ENCODE peak calls at places on chromosomes 6 and 20, in eight cellular contexts. One of them, this sample, is unnamed.
A peak's percentile ranks its signal among the peaks of the same experiment; 100 is the strongest.

GRCh38 chr6:19587238-19587942 is 249.8 kb upstream of the ID4 start:
- DNase-seq in cardiac fibroblast: no peak
- DNase-seq in CD8-positive, alpha-beta T cell: no peak
- DNase-seq in fibroblast of lung: no peak
- DNase-seq in lower lobe of right lung: no peak
- DNase-seq in HCT116: no peak
- DNase-seq in heart left ventricle: no peak
- DNase-seq in testis: no peak
- DNase-seq in this sample: no peak

GRCh38 chr20:45817652-45818194 is 5.3 kb downstream of the UBE2C start:
- DNase-seq in HCT116: no peak
- DNase-seq in testis: no peak
- DNase-seq in fibroblast of lung: peak; percentile 85
- DNase-seq in CD8-positive, alpha-beta T cell: no peak
- DNase-seq in heart left ventricle: no peak
- DNase-seq in lower lobe of right lung: no peak
- DNase-seq in cardiac fibroblast: peak; percentile 75
- DNase-seq in this sample: peak; percentile 51

GRCh38 chr20:297925-298754 is 770 bp downstream of the ZCCHC3 start:
- DNase-seq in testis: peak; percentile 60
- DNase-seq in CD8-positive, alpha-beta T cell: peak; percentile 58
- DNase-seq in cardiac fibroblast: peak; percentile 77
- DNase-seq in HCT116: no peak
- DNase-seq in fibroblast of lung: peak; percentile 74
- DNase-seq in heart left ventricle: peak; percentile 80
- DNase-seq in lower lobe of right lung: peak; percentile 85
- DNase-seq in this sample: no peak

GRCh38 chr6:166286831-166287271 is 21.3 kb downstream of the PRR18 start:
- DNase-seq in HCT116: no peak
- DNase-seq in testis: no peak
- DNase-seq in fibroblast of lung: no peak
- DNase-seq in cardiac fibroblast: no peak
- DNase-seq in CD8-positive, alpha-beta T cell: no peak
- DNase-seq in heart left ventricle: no peak
- DNase-seq in lower lobe of right lung: no peak
- DNase-seq in this sample: no peak

GRCh38 chr20:17870063-17870740 is 98.4 kb downstream of the SNX5 start:
- DNase-seq in cardiac fibroblast: peak; percentile 63
- DNase-seq in CD8-positive, alpha-beta T cell: no peak
- DNase-seq in lower lobe of right lung: no peak
- DNase-seq in testis: no peak
- DNase-seq in heart left ventricle: no peak
- DNase-seq in HCT116: no peak
- DNase-seq in fibroblast of lung: peak; percentile 42
- DNase-seq in this sample: no peak

GRCh38 chr6:71851214-71851613 is 35.1 kb upstream of the RIMS1 start:
- DNase-seq in heart left ventricle: no peak
- DNase-seq in lower lobe of right lung: no peak
- DNase-seq in HCT116: no peak
- DNase-seq in testis: no peak
- DNase-seq in fibroblast of lung: peak; percentile 9
- DNase-seq in cardiac fibroblast: no peak
- DNase-seq in CD8-positive, alpha-beta T cell: no peak
- DNase-seq in this sample: no peak

GRCh38 chr20:43949741-43950618 is 35.3 kb downstream of the TOX2 start:
- DNase-seq in cardiac fibroblast: peak; percentile 37
- DNase-seq in lower lobe of right lung: peak; percentile 66
- DNase-seq in fibroblast of lung: no peak
- DNase-seq in testis: no peak
- DNase-seq in CD8-positive, alpha-beta T cell: peak; percentile 82
- DNase-seq in heart left ventricle: peak; percentile 38
- DNase-seq in HCT116: no peak
- DNase-seq in this sample: no peak

GRCh38 chr6:30647039-30647801 is at the start of gene C6orf136:
- DNase-seq in CD8-positive, alpha-beta T cell: peak; percentile 94
- DNase-seq in lower lobe of right lung: peak; percentile 89
- DNase-seq in testis: peak; percentile 77
- DNase-seq in cardiac fibroblast: peak; percentile 96
- DNase-seq in HCT116: peak; percentile 87
- DNase-seq in heart left ventricle: peak; percentile 95
- DNase-seq in fibroblast of lung: peak; percentile 92
- DNase-seq in this sample: no peak

GRCh38 chr6:13368716-13369115 is 40.4 kb upstream of the TBC1D7 start:
- DNase-seq in testis: no peak
- DNase-seq in CD8-positive, alpha-beta T cell: no peak
- DNase-seq in lower lobe of right lung: no peak
- DNase-seq in fibroblast of lung: no peak
- DNase-seq in HCT116: no peak
- DNase-seq in heart left ventricle: no peak
- DNase-seq in cardiac fibroblast: no peak
- DNase-seq in this sample: no peak

DNA sequence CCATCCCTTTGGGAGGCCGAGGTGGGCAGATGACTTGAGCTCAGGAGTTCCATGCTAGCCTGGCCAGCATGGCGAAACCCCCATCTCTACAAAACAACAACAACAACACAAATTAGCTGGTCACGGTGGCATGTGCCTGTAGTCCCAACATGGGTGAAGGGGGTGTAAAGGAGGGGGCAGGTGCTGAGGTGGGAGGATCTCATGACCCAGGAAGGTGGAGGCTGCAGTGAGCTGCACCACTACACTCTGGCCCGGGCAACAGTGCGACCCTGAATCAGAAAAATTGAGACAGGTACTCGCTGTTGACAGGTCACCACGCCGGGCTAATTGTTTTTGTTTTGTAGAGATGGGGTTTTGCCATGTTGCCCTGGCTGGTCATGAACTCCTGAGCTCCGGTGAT is 4.2 kb downstream of the SCAF8 start:
- DNase-seq in testis: no peak
- DNase-seq in fibroblast of lung: no peak
- DNase-seq in CD8-positive, alpha-beta T cell: no peak
- DNase-seq in lower lobe of right lung: no peak
- DNase-seq in HCT116: no peak
- DNase-seq in heart left ventricle: no peak
- DNase-seq in cardiac fibroblast: no peak
- DNase-seq in this sample: no peak
- H3K4me3 ChIP-seq in testis: no peak overlapping the region
- H3K4me3 ChIP-seq in fibroblast of lung: no peak overlapping the region
- H3K4me3 ChIP-seq in CD8-positive, alpha-beta T cell: no peak overlapping the region
- H3K4me3 ChIP-seq in lower lobe of right lung: no peak overlapping the region
- H3K4me3 ChIP-seq in HCT116: no peak overlapping the region
- H3K4me3 ChIP-seq in heart left ventricle: no peak overlapping the region
- H3K4me3 ChIP-seq in cardiac fibroblast: no peak overlapping the region
- H3K4me3 ChIP-seq in this sample: no peak overlapping the region

GRCh38 chr20:32483351-32484220 is 101.5 kb downstream of the NOL4L start:
- DNase-seq in heart left ventricle: peak; percentile 71
- DNase-seq in cardiac fibroblast: peak; percentile 76
- DNase-seq in fibroblast of lung: peak; percentile 65
- DNase-seq in lower lobe of right lung: peak; percentile 80
- DNase-seq in testis: peak; percentile 69
- DNase-seq in CD8-positive, alpha-beta T cell: peak; percentile 70
- DNase-seq in HCT116: peak; percentile 3
- DNase-seq in this sample: peak; percentile 37
- TF ChIP-seq CTCF in heart left ventricle: no peak
- TF ChIP-seq CTCF in cardiac fibroblast: no peak
- TF ChIP-seq CTCF in fibroblast of lung: no peak
- TF ChIP-seq CTCF in lower lobe of right lung: no peak
- TF ChIP-seq CTCF in testis: no peak
- TF ChIP-seq CTCF in CD8-positive, alpha-beta T cell: no peak
- TF ChIP-seq CTCF in HCT116: no peak
- TF ChIP-seq CTCF in this sample: no peak

GRCh38 chr6:98039443-98039842 is 756.4 kb upstream of the MMS22L start:
- DNase-seq in fibroblast of lung: no peak
- DNase-seq in HCT116: no peak
- DNase-seq in CD8-positive, alpha-beta T cell: no peak
- DNase-seq in testis: no peak
- DNase-seq in heart left ventricle: no peak
- DNase-seq in lower lobe of right lung: no peak
- DNase-seq in cardiac fibroblast: no peak
- DNase-seq in this sample: no peak

GRCh38 chr6:98041072-98041471 is 758.1 kb upstream of the MMS22L start:
- DNase-seq in lower lobe of right lung: no peak
- DNase-seq in heart left ventricle: no peak
- DNase-seq in HCT116: no peak
- DNase-seq in fibroblast of lung: no peak
- DNase-seq in testis: no peak
- DNase-seq in CD8-positive, alpha-beta T cell: no peak
- DNase-seq in cardiac fibroblast: no peak
- DNase-seq in this sample: no peak

GRCh38 chr6:98039876-98040605 is 757.0 kb upstream of the MMS22L start:
- DNase-seq in CD8-positive, alpha-beta T cell: no peak
- DNase-seq in lower lobe of right lung: no peak
- DNase-seq in cardiac fibroblast: peak; percentile 16
- DNase-seq in heart left ventricle: no peak
- DNase-seq in fibroblast of lung: peak; percentile 0
- DNase-seq in testis: no peak
- DNase-seq in HCT116: no peak
- DNase-seq in this sample: no peak

GRCh38 chr6:98044168-98044567 is 761.2 kb upstream of the MMS22L start:
- DNase-seq in testis: no peak
- DNase-seq in HCT116: no peak
- DNase-seq in lower lobe of right lung: no peak
- DNase-seq in CD8-positive, alpha-beta T cell: no peak
- DNase-seq in cardiac fibroblast: no peak
- DNase-seq in fibroblast of lung: no peak
- DNase-seq in heart left ventricle: no peak
- DNase-seq in this sample: no peak

DNA sequence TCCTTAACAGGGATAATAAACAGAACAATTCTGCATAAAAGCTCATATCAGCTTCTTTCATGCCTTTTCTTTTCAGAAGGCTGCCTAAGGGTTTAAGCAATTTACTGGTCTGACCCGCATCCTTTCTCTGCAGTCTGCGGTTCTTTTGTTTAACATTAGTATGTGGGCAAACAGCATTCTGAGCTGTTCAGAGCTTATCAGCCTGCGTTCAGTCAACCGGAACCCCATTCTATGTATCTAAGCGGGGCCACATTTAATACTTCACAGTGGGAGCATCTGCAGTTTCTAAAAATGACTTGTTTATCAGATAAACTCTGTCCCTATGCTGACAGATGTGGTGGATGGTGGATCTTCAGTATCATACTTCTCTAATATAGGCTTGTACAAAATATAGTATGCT is 758.9 kb upstream of the MMS22L start:
- DNase-seq in cardiac fibroblast: no peak
- DNase-seq in heart left ventricle: no peak
- DNase-seq in lower lobe of right lung: no peak
- DNase-seq in fibroblast of lung: no peak
- DNase-seq in testis: no peak
- DNase-seq in HCT116: no peak
- DNase-seq in CD8-positive, alpha-beta T cell: no peak
- DNase-seq in this sample: no peak
- H3K4me3 ChIP-seq in cardiac fibroblast: no peak overlapping the region
- H3K4me3 ChIP-seq in heart left ventricle: no peak overlapping the region
- H3K4me3 ChIP-seq in lower lobe of right lung: no peak overlapping the region
- H3K4me3 ChIP-seq in fibroblast of lung: no peak overlapping the region
- H3K4me3 ChIP-seq in testis: no peak overlapping the region
- H3K4me3 ChIP-seq in HCT116: no peak overlapping the region
- H3K4me3 ChIP-seq in CD8-positive, alpha-beta T cell: no peak overlapping the region
- H3K4me3 ChIP-seq in this sample: no peak overlapping the region

GRCh38 chr6:17910178-17910577 is 77.3 kb downstream of the KIF13A start:
- DNase-seq in fibroblast of lung: peak; percentile 27
- DNase-seq in CD8-positive, alpha-beta T cell: no peak
- DNase-seq in HCT116: no peak
- DNase-seq in testis: no peak
- DNase-seq in heart left ventricle: no peak
- DNase-seq in lower lobe of right lung: no peak
- DNase-seq in cardiac fibroblast: no peak
- DNase-seq in this sample: no peak

GRCh38 chr6:17904491-17905120 is 82.8 kb downstream of the KIF13A start:
- DNase-seq in heart left ventricle: no peak
- DNase-seq in fibroblast of lung: peak; percentile 81
- DNase-seq in lower lobe of right lung: no peak
- DNase-seq in CD8-positive, alpha-beta T cell: no peak
- DNase-seq in testis: no peak
- DNase-seq in cardiac fibroblast: no peak
- DNase-seq in HCT116: no peak
- DNase-seq in this sample: no peak

GRCh38 chr6:17908831-17909230 is 78.6 kb downstream of the KIF13A start:
- DNase-seq in CD8-positive, alpha-beta T cell: no peak
- DNase-seq in lower lobe of right lung: no peak
- DNase-seq in HCT116: no peak
- DNase-seq in cardiac fibroblast: peak; percentile 18
- DNase-seq in heart left ventricle: no peak
- DNase-seq in fibroblast of lung: no peak
- DNase-seq in testis: no peak
- DNase-seq in this sample: no peak

GRCh38 chr6:17905611-17906592 is 81.5 kb downstream of the KIF13A start:
- DNase-seq in cardiac fibroblast: peak; percentile 36
- DNase-seq in testis: no peak
- DNase-seq in heart left ventricle: no peak
- DNase-seq in fibroblast of lung: peak; percentile 59
- DNase-seq in HCT116: no peak
- DNase-seq in CD8-positive, alpha-beta T cell: no peak
- DNase-seq in lower lobe of right lung: no peak
- DNase-seq in this sample: peak; percentile 42

DNA sequence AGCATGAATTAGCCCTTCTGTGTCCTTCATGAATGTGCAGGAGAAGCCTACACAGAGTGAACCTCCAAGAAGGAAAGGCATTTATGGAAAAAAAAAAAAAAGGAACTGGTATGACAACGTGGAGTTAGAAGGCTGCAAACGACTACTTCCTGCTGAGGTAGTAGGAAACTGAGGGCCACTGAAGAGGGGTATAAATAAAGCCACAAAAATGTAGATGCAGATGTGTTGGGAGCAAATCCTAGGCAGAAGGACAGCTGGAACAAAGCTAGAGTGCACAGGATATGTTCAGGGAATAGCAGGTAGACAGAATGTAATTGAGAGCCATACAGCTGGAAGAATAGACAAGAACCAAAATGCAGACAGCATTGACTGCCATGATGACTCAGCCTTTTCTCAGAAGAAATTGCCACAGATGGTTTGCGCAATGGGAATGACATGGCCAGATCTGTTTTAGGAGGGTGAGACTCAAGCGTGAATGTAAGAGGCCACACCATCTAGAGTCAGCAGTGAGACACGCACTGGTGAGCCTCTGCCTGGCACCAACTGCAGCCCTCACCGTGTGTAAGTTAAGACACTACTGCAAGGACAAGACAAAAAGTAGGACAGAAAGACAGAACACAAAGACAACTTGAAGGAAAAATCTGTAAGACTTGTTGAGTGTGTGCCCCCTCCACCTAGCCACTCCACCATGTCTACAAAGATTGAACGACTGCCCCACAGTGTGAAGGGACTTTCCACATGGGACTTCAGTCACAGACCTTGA is 79.8 kb downstream of the KIF13A start:
- DNase-seq in fibroblast of lung: peak; percentile 99
- DNase-seq in CD8-positive, alpha-beta T cell: no peak
- DNase-seq in heart left ventricle: peak; percentile 76
- DNase-seq in HCT116: peak; percentile 48
- DNase-seq in lower lobe of right lung: peak; percentile 68
- DNase-seq in testis: peak; percentile 29
- DNase-seq in cardiac fibroblast: peak; percentile 97
- DNase-seq in this sample: peak; percentile 98
- TF ChIP-seq CTCF in fibroblast of lung: peak; percentile 45
- TF ChIP-seq CTCF in CD8-positive, alpha-beta T cell: no peak
- TF ChIP-seq CTCF in heart left ventricle: no peak
- TF ChIP-seq CTCF in HCT116: no peak
- TF ChIP-seq CTCF in lower lobe of right lung: no peak
- TF ChIP-seq CTCF in testis: no peak
- TF ChIP-seq CTCF in cardiac fibroblast: peak; percentile 39
- TF ChIP-seq CTCF in this sample: peak; percentile 46